ENCODE peak calls at places on chromosomes 6 and 20, in five cellular contexts. One of them, this sample, is unnamed.

GRCh38 chr20:7627734-7628663 is 312.3 kb downstream of the HAO1 start:
- DNase-seq in endothelial cell: no peak
- DNase-seq in mammary epithelial cell: peak
- DNase-seq in B cell: no peak
- DNase-seq in dorsolateral prefrontal cortex: no peak
- DNase-seq in this sample: no peak

GRCh38 chr6:37940074-37940847 is 120.7 kb downstream of the ZFAND3 start:
- DNase-seq in endothelial cell: no peak
- DNase-seq in B cell: no peak
- DNase-seq in mammary epithelial cell: no peak
- DNase-seq in dorsolateral prefrontal cortex: no peak
- DNase-seq in this sample: no peak

GRCh38 chr6:149985506-149985937 is 21.8 kb downstream of the ULBP1 start:
- DNase-seq in B cell: no peak
- DNase-seq in mammary epithelial cell: no peak
- DNase-seq in dorsolateral prefrontal cortex: no peak
- DNase-seq in endothelial cell: no peak
- DNase-seq in this sample: no peak

GRCh38 chr20:53642196-53643030 is 48.8 kb upstream of the ZNF217 start:
- DNase-seq in dorsolateral prefrontal cortex: no peak
- DNase-seq in mammary epithelial cell: peak
- DNase-seq in B cell: peak
- DNase-seq in endothelial cell: peak
- DNase-seq in this sample: no peak

GRCh38 chr20:4234128-4234527 is 218.8 kb upstream of the RNF24 start:
- DNase-seq in B cell: no peak
- DNase-seq in dorsolateral prefrontal cortex: no peak
- DNase-seq in endothelial cell: no peak
- DNase-seq in mammary epithelial cell: peak
- DNase-seq in this sample: no peak

GRCh38 chr20:48706116-48706656 is 121.6 kb downstream of the PREX1 start:
- DNase-seq in dorsolateral prefrontal cortex: no peak
- DNase-seq in mammary epithelial cell: no peak
- DNase-seq in endothelial cell: no peak
- DNase-seq in B cell: no peak
- DNase-seq in this sample: no peak

GRCh38 chr6:127514396-127515227 is 4.5 kb downstream of the MTCL3 start:
- DNase-seq in endothelial cell: peak
- DNase-seq in B cell: no peak
- DNase-seq in mammary epithelial cell: peak
- DNase-seq in dorsolateral prefrontal cortex: peak
- DNase-seq in this sample: peak

GRCh38 chr6:14258695-14259655 is 141.4 kb downstream of the CD83 start:
- DNase-seq in endothelial cell: no peak
- DNase-seq in B cell: no peak
- DNase-seq in mammary epithelial cell: no peak
- DNase-seq in dorsolateral prefrontal cortex: no peak
- DNase-seq in this sample: no peak

GRCh38 chr6:8821921-8822512 is 386.7 kb upstream of the SLC35B3 start:
- DNase-seq in B cell: no peak
- DNase-seq in endothelial cell: no peak
- DNase-seq in mammary epithelial cell: peak
- DNase-seq in dorsolateral prefrontal cortex: no peak
- DNase-seq in this sample: no peak

GRCh38 chr20:4957939-4958362 is 43.4 kb downstream of the SLC23A2 start:
- DNase-seq in B cell: no peak
- DNase-seq in dorsolateral prefrontal cortex: no peak
- DNase-seq in mammary epithelial cell: no peak
- DNase-seq in endothelial cell: no peak
- DNase-seq in this sample: no peak

GRCh38 chr6:144873653-144874378 is 588.7 kb downstream of the UTRN start:
- DNase-seq in endothelial cell: no peak
- DNase-seq in B cell: no peak
- DNase-seq in dorsolateral prefrontal cortex: no peak
- DNase-seq in mammary epithelial cell: no peak
- DNase-seq in this sample: no peak

GRCh38 chr6:42101186-42101657 is 41.2 kb downstream of the C6orf132 start:
- DNase-seq in mammary epithelial cell: peak
- DNase-seq in dorsolateral prefrontal cortex: no peak
- DNase-seq in endothelial cell: no peak
- DNase-seq in B cell: no peak
- DNase-seq in this sample: no peak

GRCh38 chr6:159204605-159205004 is 35.4 kb downstream of the FNDC1 start:
- DNase-seq in dorsolateral prefrontal cortex: no peak
- DNase-seq in mammary epithelial cell: no peak
- DNase-seq in B cell: no peak
- DNase-seq in endothelial cell: no peak
- DNase-seq in this sample: no peak

GRCh38 chr6:17393335-17394191 is at the start of gene CAP2:
- DNase-seq in dorsolateral prefrontal cortex: peak
- DNase-seq in B cell: no peak
- DNase-seq in endothelial cell: peak
- DNase-seq in mammary epithelial cell: peak
- DNase-seq in this sample: no peak

GRCh38 chr6:80165143-80165542 is 58.7 kb downstream of the BCKDHB start:
- DNase-seq in mammary epithelial cell: peak
- DNase-seq in B cell: no peak
- DNase-seq in dorsolateral prefrontal cortex: no peak
- DNase-seq in endothelial cell: no peak
- DNase-seq in this sample: peak

GRCh38 chr6:28224131-28225055 is 682 bp upstream of the ZSCAN9 start:
- DNase-seq in endothelial cell: no peak
- DNase-seq in mammary epithelial cell: no peak
- DNase-seq in dorsolateral prefrontal cortex: no peak
- DNase-seq in B cell: no peak
- DNase-seq in this sample: no peak

GRCh38 chr20:25050501-25051350 is 7.2 kb downstream of the ACSS1 start:
- DNase-seq in mammary epithelial cell: no peak
- DNase-seq in endothelial cell: no peak
- DNase-seq in B cell: no peak
- DNase-seq in dorsolateral prefrontal cortex: no peak
- DNase-seq in this sample: no peak

GRCh38 chr20:19603390-19603753 is 154.7 kb upstream of the RIN2 start:
- DNase-seq in dorsolateral prefrontal cortex: no peak
- DNase-seq in endothelial cell: no peak
- DNase-seq in mammary epithelial cell: no peak
- DNase-seq in B cell: no peak
- DNase-seq in this sample: no peak

GRCh38 chr6:90083891-90084290 is 189.6 kb downstream of the GJA10 start:
- DNase-seq in endothelial cell: no peak
- DNase-seq in B cell: peak
- DNase-seq in dorsolateral prefrontal cortex: no peak
- DNase-seq in mammary epithelial cell: no peak
- DNase-seq in this sample: peak

GRCh38 chr6:53309059-53309896 is 39.5 kb downstream of the ELOVL5 start:
- DNase-seq in B cell: no peak
- DNase-seq in dorsolateral prefrontal cortex: no peak
- DNase-seq in endothelial cell: no peak
- DNase-seq in mammary epithelial cell: no peak
- DNase-seq in this sample: no peak

GRCh38 chr6:108837236-108837971 is 10.8 kb upstream of the ARMC2 start:
- DNase-seq in mammary epithelial cell: peak
- DNase-seq in endothelial cell: no peak
- DNase-seq in B cell: no peak
- DNase-seq in dorsolateral prefrontal cortex: no peak
- DNase-seq in this sample: no peak

GRCh38 chr20:1946762-1947534 is 46.9 kb downstream of the PDYN start:
- DNase-seq in mammary epithelial cell: no peak
- DNase-seq in dorsolateral prefrontal cortex: no peak
- DNase-seq in endothelial cell: peak
- DNase-seq in B cell: no peak
- DNase-seq in this sample: no peak

GRCh38 chr20:34715384-34715783 is 11.2 kb downstream of the TP53INP2 start:
- DNase-seq in mammary epithelial cell: no peak
- DNase-seq in endothelial cell: no peak
- DNase-seq in B cell: no peak
- DNase-seq in dorsolateral prefrontal cortex: no peak
- DNase-seq in this sample: no peak

GRCh38 chr20:24484081-24484450 is 14.6 kb downstream of the SYNDIG1 start:
- DNase-seq in mammary epithelial cell: no peak
- DNase-seq in B cell: no peak
- DNase-seq in endothelial cell: no peak
- DNase-seq in dorsolateral prefrontal cortex: no peak
- DNase-seq in this sample: no peak

GRCh38 chr20:57656252-57656820 is 36.1 kb upstream of the ZBP1 start:
- DNase-seq in dorsolateral prefrontal cortex: peak
- DNase-seq in B cell: peak
- DNase-seq in endothelial cell: peak
- DNase-seq in mammary epithelial cell: no peak
- DNase-seq in this sample: peak

GRCh38 chr6:89934685-89935366 is 40.6 kb downstream of the GJA10 start:
- DNase-seq in mammary epithelial cell: no peak
- DNase-seq in dorsolateral prefrontal cortex: peak
- DNase-seq in endothelial cell: no peak
- DNase-seq in B cell: no peak
- DNase-seq in this sample: no peak

GRCh38 chr20:48610996-48611395 is 216.8 kb downstream of the PREX1 start:
- DNase-seq in B cell: no peak
- DNase-seq in dorsolateral prefrontal cortex: no peak
- DNase-seq in mammary epithelial cell: no peak
- DNase-seq in endothelial cell: no peak
- DNase-seq in this sample: no peak

GRCh38 chr6:24951831-24952299 is 16.1 kb upstream of the RIPOR2 start:
- DNase-seq in endothelial cell: no peak
- DNase-seq in mammary epithelial cell: no peak
- DNase-seq in dorsolateral prefrontal cortex: no peak
- DNase-seq in B cell: peak
- DNase-seq in this sample: no peak

GRCh38 chr6:148760568-148761531 is 14.0 kb downstream of the UST start:
- DNase-seq in dorsolateral prefrontal cortex: peak
- DNase-seq in endothelial cell: no peak
- DNase-seq in mammary epithelial cell: peak
- DNase-seq in B cell: peak
- DNase-seq in this sample: peak

GRCh38 chr20:22732751-22733150 is 148.4 kb upstream of the FOXA2 start:
- DNase-seq in endothelial cell: no peak
- DNase-seq in B cell: no peak
- DNase-seq in mammary epithelial cell: no peak
- DNase-seq in dorsolateral prefrontal cortex: no peak
- DNase-seq in this sample: no peak
- TF ChIP-seq CTCF in endothelial cell: no peak
- TF ChIP-seq CTCF in B cell: no peak
- TF ChIP-seq CTCF in mammary epithelial cell: no peak
- TF ChIP-seq CTCF in dorsolateral prefrontal cortex: no peak
- TF ChIP-seq CTCF in this sample: no peak

DNA sequence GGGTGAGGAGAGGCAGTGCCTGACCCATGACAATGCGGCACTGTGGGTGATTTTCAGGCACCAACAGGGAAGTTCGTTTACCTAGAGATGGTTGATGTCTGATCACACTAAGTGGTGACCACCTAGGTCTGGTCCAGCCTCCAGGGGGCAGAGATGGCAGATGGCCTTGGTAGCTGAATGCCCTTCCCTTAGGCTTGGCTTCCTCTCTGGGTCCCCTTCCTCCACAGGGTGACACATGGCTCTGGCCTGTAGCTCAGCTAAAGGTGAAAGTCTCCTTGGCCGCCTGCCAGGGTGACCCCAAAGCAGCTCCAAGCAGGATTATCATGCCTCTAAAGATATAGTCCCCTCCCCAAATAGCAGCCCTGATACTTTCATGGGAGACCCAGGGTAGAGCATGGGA is 6.4 kb downstream of the GDAP1L1 start:
- DNase-seq in dorsolateral prefrontal cortex: no peak
- DNase-seq in mammary epithelial cell: no peak
- DNase-seq in B cell: no peak
- DNase-seq in endothelial cell: no peak
- DNase-seq in this sample: no peak
- TF ChIP-seq CTCF in dorsolateral prefrontal cortex: no peak
- TF ChIP-seq CTCF in mammary epithelial cell: no peak
- TF ChIP-seq CTCF in B cell: no peak
- TF ChIP-seq CTCF in endothelial cell: no peak
- TF ChIP-seq CTCF in this sample: no peak

DNA sequence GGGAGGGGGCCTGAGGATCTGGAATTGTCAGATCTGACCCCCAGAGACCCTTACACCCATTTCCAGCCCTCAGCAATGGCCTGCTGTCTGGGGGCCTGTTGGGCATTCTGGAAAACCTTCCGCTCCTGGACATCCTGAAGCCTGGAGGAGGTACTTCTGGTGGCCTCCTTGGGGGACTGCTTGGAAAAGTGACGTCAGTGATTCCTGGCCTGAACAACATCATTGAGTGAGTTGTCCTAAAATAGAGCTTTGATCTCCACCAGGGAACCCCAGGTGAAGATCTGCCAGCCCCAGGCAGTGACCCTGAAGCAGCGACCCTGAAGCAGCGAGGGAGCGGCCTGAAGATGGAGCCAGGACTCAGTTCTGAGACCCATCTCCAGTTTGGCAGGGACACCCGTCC is 2.2 kb downstream of the BPIFA1 start:
- DNase-seq in mammary epithelial cell: no peak
- DNase-seq in dorsolateral prefrontal cortex: no peak
- DNase-seq in B cell: no peak
- DNase-seq in endothelial cell: no peak
- DNase-seq in this sample: no peak
- TF ChIP-seq CTCF in mammary epithelial cell: no peak
- TF ChIP-seq CTCF in dorsolateral prefrontal cortex: no peak
- TF ChIP-seq CTCF in B cell: no peak
- TF ChIP-seq CTCF in endothelial cell: no peak
- TF ChIP-seq CTCF in this sample: no peak

DNA sequence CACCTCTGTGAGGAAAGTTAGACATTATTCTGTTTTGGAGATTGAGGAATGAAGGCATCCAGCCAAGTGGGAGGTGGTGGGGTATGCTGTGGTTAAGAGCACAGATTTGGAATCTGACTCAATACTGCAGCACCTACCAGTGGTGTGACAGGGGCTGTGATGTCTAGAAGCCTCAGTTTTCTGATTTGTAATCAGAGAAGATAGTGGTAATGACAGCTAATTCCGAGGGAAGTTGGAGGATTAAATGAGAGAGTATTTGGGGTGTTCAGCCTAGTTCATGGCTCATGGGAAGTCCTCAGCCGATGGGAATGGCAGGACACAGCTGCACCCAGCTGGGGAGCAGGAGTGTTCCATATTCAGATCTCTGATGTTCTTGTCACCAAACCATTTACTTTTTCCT is 9.2 kb downstream of the SLC9A8 start:
- DNase-seq in dorsolateral prefrontal cortex: no peak
- DNase-seq in mammary epithelial cell: peak
- DNase-seq in endothelial cell: no peak
- DNase-seq in B cell: no peak
- DNase-seq in this sample: no peak
- TF ChIP-seq CTCF in dorsolateral prefrontal cortex: no peak
- TF ChIP-seq CTCF in mammary epithelial cell: no peak
- TF ChIP-seq CTCF in endothelial cell: no peak
- TF ChIP-seq CTCF in B cell: no peak
- TF ChIP-seq CTCF in this sample: no peak

GRCh38 chr6:7087066-7087465 is 20.7 kb upstream of the RREB1 start:
- DNase-seq in mammary epithelial cell: no peak
- DNase-seq in dorsolateral prefrontal cortex: no peak
- DNase-seq in B cell: no peak
- DNase-seq in endothelial cell: no peak
- DNase-seq in this sample: no peak
- TF ChIP-seq CTCF in mammary epithelial cell: no peak
- TF ChIP-seq CTCF in dorsolateral prefrontal cortex: no peak
- TF ChIP-seq CTCF in B cell: no peak
- TF ChIP-seq CTCF in endothelial cell: no peak
- TF ChIP-seq CTCF in this sample: no peak

This sample was measured in GM13976.